ENCODE peak calls at places on chromosome X, in four cellular contexts. Z, X, M and W are unnamed samples.

GRCh38 chrX:96692911-96693310 is 8.3 kb downstream of the DIAPH2 start:
- DNase-seq in Z (no peak), X (no peak), M (no peak), W (no peak)

GRCh38 chrX:40684092-40684491 is 36.7 kb upstream of the CXorf38 start:
- DNase-seq in Z (no peak), X (no peak), M (no peak), W (no peak)

GRCh38 chrX:86348669-86349068 is 200.4 kb downstream of the DACH2 start:
- DNase-seq in Z (no peak), X (no peak), M (peak; percentile 10), W (no peak)

GRCh38 chrX:21711126-21711847 is 46.6 kb downstream of the SMPX start:
- DNase-seq in Z (no peak), X (no peak), M (no peak), W (no peak)

GRCh38 chrX:27565992-27566391 is 24.2 kb upstream of the DCAF8L2 start:
- DNase-seq in Z (no peak), X (no peak), M (peak; percentile 88), W (no peak)

GRCh38 chrX:153878969-153879653 is 6.9 kb downstream of the L1CAM start:
- DNase-seq in Z (no peak), X (peak; percentile 27), M (no peak), W (no peak)

GRCh38 chrX:108257556-108257955 is 166.0 kb downstream of the ATG4A start:
- DNase-seq in Z (no peak), X (no peak), M (no peak), W (no peak)

GRCh38 chrX:142250502-142250901 is 45.4 kb upstream of the MAGEC2 start:
- DNase-seq in Z (no peak), X (no peak), M (no peak), W (no peak)

GRCh38 chrX:8724176-8724757 is 7.7 kb downstream of the ANOS1 start:
- DNase-seq in Z (no peak), X (peak; percentile 39), M (no peak), W (no peak)

GRCh38 chrX:34654939-34655338 is 2.1 kb downstream of the TMEM47 start:
- DNase-seq in Z (no peak), X (no peak), M (no peak), W (no peak)

GRCh38 chrX:151488677-151489076 is 74.8 kb upstream of the PASD1 start:
- DNase-seq in Z (no peak), X (no peak), M (peak; percentile 3), W (no peak)

GRCh38 chrX:48083212-48083611 is 11.8 kb upstream of the ZNF630 start:
- DNase-seq in Z (no peak), X (peak; percentile 35), M (peak; percentile 6), W (peak; percentile 9)

GRCh38 chrX:110412971-110413726 is 54.5 kb downstream of the RTL9 start:
- DNase-seq in Z (no peak), X (peak; percentile 74), M (peak; percentile 28), W (peak; percentile 75)

GRCh38 chrX:107549504-107549903 is 78.8 kb upstream of the PRPS1 start:
- DNase-seq in Z (no peak), X (no peak), M (no peak), W (no peak)

GRCh38 chrX:112081781-112082482 is 644 bp downstream of the TRPC5 start:
- DNase-seq in Z (no peak), X (no peak), M (no peak), W (peak; percentile 49)

GRCh38 chrX:80014141-80014940 is at the start of gene TBX22:
- DNase-seq in Z (no peak), X (peak; percentile 55), M (no peak), W (no peak)

GRCh38 chrX:140764401-140764919 is 54.9 kb downstream of the LINC00632 start:
- DNase-seq in Z (no peak), X (no peak), M (no peak), W (peak; percentile 64)

GRCh38 chrX:54419559-54420302 is 20.5 kb upstream of the TSR2 start:
- DNase-seq in Z (no peak), X (no peak), M (no peak), W (no peak)

GRCh38 chrX:26918633-26919032 is 544.5 kb downstream of the PPP4R3C start:
- DNase-seq in Z (no peak), X (peak; percentile 38), M (peak; percentile 23), W (no peak)

GRCh38 chrX:10022273-10022541 is 55.0 kb downstream of the CLDN34 start:
- DNase-seq in Z (no peak), X (no peak), M (no peak), W (no peak)

GRCh38 chrX:16993791-16994318 is 47.4 kb downstream of the REPS2 start:
- DNase-seq in Z (no peak), X (no peak), M (no peak), W (no peak)

GRCh38 chrX:2576793-2577192 is 76.0 kb upstream of the DHRSX start:
- DNase-seq in Z (no peak), X (no peak), M (peak; percentile 49), W (no peak)

GRCh38 chrX:72054776-72055495 is 76.8 kb downstream of the RTL5 start:
- DNase-seq in Z (no peak), X (no peak), M (no peak), W (no peak)

GRCh38 chrX:149453911-149454820 is 50.9 kb downstream of the IDS start:
- DNase-seq in Z (no peak), X (no peak), M (no peak), W (no peak)

GRCh38 chrX:9542765-9543119 is 77.9 kb downstream of the TBL1X start:
- DNase-seq in Z (no peak), X (no peak), M (no peak), W (no peak)

GRCh38 chrX:126658447-126658846 is 105.8 kb upstream of the DCAF12L1 start:
- DNase-seq in Z (no peak), X (no peak), M (no peak), W (no peak)

GRCh38 chrX:148043456-148043855 is 62.3 kb downstream of the FMR1NB start:
- DNase-seq in Z (no peak), X (no peak), M (no peak), W (no peak)

GRCh38 chrX:16573781-16574180 is 76.2 kb upstream of the S100G start:
- DNase-seq in Z (no peak), X (no peak), M (no peak), W (no peak)

GRCh38 chrX:111352424-111352823 is 59.6 kb downstream of the DCX start:
- DNase-seq in Z (no peak), X (no peak), M (peak; percentile 0), W (no peak)

GRCh38 chrX:130114141-130114561 is 3.9 kb upstream of the ELF4 start:
- DNase-seq in Z (no peak), X (no peak), M (no peak), W (no peak)

DNA sequence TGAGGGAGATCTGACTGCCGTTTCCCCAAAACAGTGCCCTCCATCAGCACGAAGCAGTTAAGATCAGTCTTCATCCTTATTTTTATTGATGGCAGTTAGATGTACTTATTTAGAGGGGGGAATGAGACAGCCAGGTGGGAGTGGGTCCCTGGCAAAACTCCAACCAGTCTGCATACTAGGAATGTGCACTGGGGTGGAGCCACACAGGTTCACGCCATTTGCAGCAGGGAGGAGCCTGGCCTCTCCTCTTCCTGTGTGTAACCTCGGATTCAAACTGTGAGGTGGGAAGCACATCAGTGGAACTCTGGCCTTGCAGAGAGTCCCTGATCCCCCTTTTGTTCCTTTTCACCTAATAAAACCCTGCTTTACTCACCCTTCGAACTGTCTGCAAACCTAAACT is 987.7 kb upstream of the GRIA3 start:
- DNase-seq in Z (no peak), X (no peak), M (no peak), W (no peak)
- TF ChIP-seq SUZ12 in Z (no peak), X (no peak), M (no peak), W (no peak)

DNA sequence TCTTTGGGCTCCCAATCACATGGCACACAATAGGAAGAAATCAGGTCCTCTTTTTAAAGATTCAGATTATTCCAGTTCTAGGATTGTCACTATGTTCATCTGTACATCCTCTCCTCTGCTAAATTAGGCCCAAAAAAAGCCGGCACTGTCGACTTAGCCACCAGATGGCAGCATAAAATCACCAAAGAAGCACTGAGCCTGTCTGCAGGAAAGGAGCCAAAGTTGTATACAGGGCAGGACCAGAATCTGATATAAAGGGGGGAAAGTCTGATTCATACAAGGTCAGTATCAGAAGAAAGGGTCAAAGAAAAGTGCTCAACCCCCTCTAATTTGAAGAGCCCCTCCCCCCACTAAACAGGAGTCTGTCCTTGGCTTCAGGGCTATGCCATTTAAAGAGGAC is 292.5 kb downstream of the CHIC1 start:
- DNase-seq in Z (peak; percentile 31), X (peak; percentile 64), M (peak; percentile 22), W (peak; percentile 68)
- TF ChIP-seq YY1 in Z (peak; percentile 73), X (no peak), M (no peak), W (no peak)

DNA sequence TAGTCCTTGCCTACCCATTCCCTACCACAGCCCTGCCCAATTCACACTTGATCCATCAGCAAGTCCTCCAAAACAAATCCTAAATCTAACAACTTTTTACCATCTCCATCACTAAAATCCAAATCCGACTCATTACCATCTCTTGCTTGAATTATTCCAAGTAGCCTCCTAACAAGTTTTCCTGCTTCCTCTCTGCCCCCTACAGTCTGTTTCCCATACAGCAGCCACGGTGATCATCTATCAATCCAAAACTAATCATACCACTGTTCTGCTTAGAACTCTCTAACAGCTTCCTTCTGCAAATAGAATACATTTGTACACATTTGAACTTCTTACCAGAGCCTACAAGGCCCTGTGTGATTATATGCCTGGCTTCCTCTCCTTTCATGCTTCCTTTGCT is 133.0 kb downstream of the SHROOM4 start:
- DNase-seq in Z (no peak), X (no peak), M (no peak), W (no peak)
- TF ChIP-seq SUZ12 in Z (no peak), X (no peak), M (no peak), W (no peak)

GRCh38 chrX:116961872-116962582 is 499.3 kb upstream of the CT83 start:
- DNase-seq in Z (no peak), X (peak; percentile 3), M (peak; percentile 0), W (peak; percentile 45)
- TF ChIP-seq YY1 in Z (no peak), X (no peak), M (no peak), W (no peak)